ENCODE peak calls at places on chromosome 22, in nine cellular contexts. Z is GM23248, Q is fibroblast of lung, G is HepG2, Y is mammary epithelial cell, S is HCT116, J is DND-41, N is GM23338, P is OCI-LY7. O is an unnamed sample.

GRCh38 chr22:27210111-27210739 is 552.8 kb downstream of the MIAT start:
- DNase-seq in P (no peak), Z (no peak), Q (no peak), G (no peak), Y (no peak), S (no peak), J (no peak), N (no peak), O (no peak)

GRCh38 chr22:25564979-25565677 is 653 bp downstream of the GRK3 start:
- DNase-seq in Z (peak; percentile 42), J (peak; percentile 32), Q (peak; percentile 24), S (no peak), G (no peak), N (peak; percentile 91), Y (peak; percentile 41), P (peak; percentile 39), O (peak; percentile 27)

GRCh38 chr22:17087176-17088131 is 2.7 kb downstream of the IL17RA start:
- DNase-seq in Z (no peak), Y (no peak), S (no peak), J (peak; percentile 73), P (peak; percentile 87), G (no peak), Q (peak; percentile 77), N (no peak), O (no peak)

GRCh38 chr22:49847751-49848689 is 5.6 kb upstream of the ZBED4 start:
- DNase-seq in J (no peak), Q (no peak), Y (no peak), P (no peak), N (peak; percentile 58), S (no peak), G (no peak), Z (peak; percentile 36), O (no peak)

GRCh38 chr22:27851974-27852713 is 50.6 kb upstream of the MN1 start:
- DNase-seq in N (no peak), Q (no peak), S (no peak), G (peak; percentile 52), P (no peak), Z (peak; percentile 37), Y (no peak), J (no peak), O (no peak)

GRCh38 chr22:20401376-20402020 is 7.5 kb downstream of the ZNF74 start:
- DNase-seq in J (no peak), G (no peak), N (no peak), S (no peak), P (no peak), Q (no peak), Z (no peak), Y (no peak), O (no peak)

GRCh38 chr22:45284705-45285305 is at the start of gene UPK3A:
- DNase-seq in J (no peak), Q (no peak), G (no peak), Y (peak; percentile 32), S (peak; percentile 33), N (peak; percentile 92), Z (peak; percentile 28), P (no peak), O (peak; percentile 87)

GRCh38 chr22:20405931-20406685 is 12.2 kb downstream of the ZNF74 start:
- DNase-seq in J (no peak), S (no peak), Q (no peak), G (no peak), P (no peak), N (no peak), Y (no peak), Z (no peak), O (no peak)

GRCh38 chr22:41403532-41404318 is 22.0 kb downstream of the TEF start:
- DNase-seq in N (peak; percentile 95), Q (peak; percentile 70), P (peak; percentile 86), Y (peak; percentile 81), Z (peak; percentile 92), S (peak; percentile 81), J (peak; percentile 85), G (peak; percentile 76), O (peak; percentile 93)

GRCh38 chr22:49582171-49582570 is 245.5 kb downstream of the BRD1 start:
- DNase-seq in N (no peak), J (no peak), Z (no peak), P (no peak), Q (no peak), S (no peak), Y (no peak), G (no peak), O (no peak)

GRCh38 chr22:45919504-45920286 is 57.3 kb downstream of the WNT7B start:
- DNase-seq in P (no peak), N (no peak), S (no peak), Q (no peak), Z (no peak), G (no peak), Y (peak; percentile 39), J (no peak), O (no peak)

GRCh38 chr22:19817561-19818263 is 37.0 kb downstream of the GNB1L start:
- DNase-seq in S (no peak), G (no peak), Y (no peak), P (peak; percentile 24), Q (no peak), N (no peak), Z (no peak), J (no peak), O (no peak)

GRCh38 chr22:24492391-24492790 is 2.7 kb upstream of the UPB1 start:
- DNase-seq in Y (no peak), S (no peak), Z (no peak), J (no peak), Q (no peak), N (no peak), G (no peak), P (no peak), O (no peak)

GRCh38 chr22:24496234-24496633 is 1.1 kb downstream of the UPB1 start:
- DNase-seq in N (no peak), G (no peak), S (no peak), Y (no peak), J (no peak), Z (no peak), Q (no peak), P (no peak), O (no peak)

GRCh38 chr22:24495365-24495675 is 188 bp downstream of the UPB1 start:
- DNase-seq in P (no peak), G (no peak), Y (no peak), Z (no peak), J (no peak), N (no peak), S (no peak), Q (no peak), O (no peak)

GRCh38 chr22:24494535-24495364 is at the start of gene UPB1:
- DNase-seq in G (no peak), Q (no peak), N (peak; percentile 69), S (no peak), Y (no peak), Z (no peak), J (no peak), P (no peak), O (peak; percentile 41)

GRCh38 chr22:24494182-24494534 is 974 bp upstream of the UPB1 start:
- DNase-seq in G (no peak), Y (no peak), S (no peak), J (no peak), Q (no peak), Z (no peak), N (no peak), P (no peak), O (no peak)
- H3K4me3 ChIP-seq in G (peak overlapping the region; percentile 63), Y (no peak overlapping the region), S (no peak overlapping the region), J (no peak overlapping the region), Q (no peak overlapping the region), Z (peak overlapping the region; percentile 53), N (peak overlapping the region; percentile 67), P (no peak overlapping the region), O (peak overlapping the region; percentile 11)

GRCh38 chr22:31244044-31244942 is 32.2 kb downstream of the LIMK2 start:
- DNase-seq in Y (peak; percentile 58), N (peak; percentile 75), Q (peak; percentile 98), J (no peak), G (peak; percentile 43), Z (peak; percentile 97), P (no peak), S (peak; percentile 33), O (peak; percentile 63)
- H2AFZ ChIP-seq in Y (no peak overlapping the region), N (no peak overlapping the region), Q (no peak overlapping the region), J (no peak overlapping the region), G (no peak overlapping the region), Z (peak overlapping the region; percentile 43), P (no peak overlapping the region), S (no peak overlapping the region), O (no peak overlapping the region)

GRCh38 chr22:36253523-36254490 is 874 bp downstream of the APOL1 start:
- DNase-seq in G (no peak), Q (no peak), N (no peak), J (peak; percentile 36), S (no peak), P (no peak), Y (no peak), Z (peak; percentile 48), O (no peak)
- H3K4me2 ChIP-seq in G (peak overlapping the region; percentile 99), Q (peak overlapping the region; percentile 85), N (no peak overlapping the region), J (peak overlapping the region; percentile 91), S (no peak overlapping the region), P (peak overlapping the region; percentile 54), Y (no peak overlapping the region), Z (peak overlapping the region; percentile 99), O (peak overlapping the region; percentile 45)

GRCh38 chr22:35452351-35452781 is 52.4 kb downstream of the MCM5 start:
- DNase-seq in P (no peak), G (no peak), S (no peak), Z (no peak), Q (no peak), J (no peak), Y (no peak), N (no peak), O (no peak)

GRCh38 chr22:35452810-35453743 is 53.1 kb downstream of the MCM5 start:
- DNase-seq in J (no peak), Z (no peak), Y (no peak), N (no peak), S (no peak), Q (no peak), G (no peak), P (no peak), O (no peak)

GRCh38 chr22:35451602-35452001 is 51.7 kb downstream of the MCM5 start:
- DNase-seq in S (no peak), G (no peak), J (no peak), N (no peak), Z (no peak), Q (no peak), Y (no peak), P (no peak), O (no peak)

GRCh38 chr22:35449829-35450689 is 50.1 kb downstream of the MCM5 start:
- DNase-seq in J (no peak), N (no peak), Y (no peak), S (no peak), G (no peak), P (no peak), Z (no peak), Q (no peak), O (no peak)

DNA sequence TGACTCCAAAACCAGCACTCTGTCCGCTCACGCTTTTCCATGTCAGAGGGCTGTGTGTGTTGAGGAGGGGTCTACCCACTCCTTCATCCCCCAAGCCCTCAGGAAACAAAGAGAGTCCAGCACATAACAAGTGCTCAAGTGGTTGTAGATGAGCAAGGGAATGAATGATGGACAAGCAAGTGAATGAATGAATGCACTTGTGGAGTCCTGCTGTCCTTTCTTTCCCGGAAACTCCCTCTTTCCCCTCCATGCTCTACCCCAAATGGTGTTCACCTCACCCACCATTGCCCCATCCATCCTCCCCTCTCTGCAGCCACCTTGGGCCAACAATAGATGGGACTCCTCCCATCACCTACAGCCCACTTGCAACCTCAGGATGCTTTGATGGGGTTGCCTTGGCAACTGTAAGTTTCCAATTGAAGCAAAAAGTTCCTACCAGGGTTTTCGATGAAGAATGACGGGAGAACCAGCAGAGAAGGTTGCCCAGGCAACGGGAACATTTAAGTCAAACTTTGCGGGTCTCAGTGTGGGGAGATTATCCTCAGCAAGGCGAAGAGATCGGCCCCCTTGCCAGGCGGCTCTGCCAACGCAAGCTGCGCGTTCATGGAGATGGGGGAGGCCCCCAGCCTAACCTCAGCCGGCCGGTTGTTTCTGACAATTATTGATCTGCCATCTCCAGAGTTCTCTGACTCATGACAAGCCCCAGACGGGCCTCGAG is 51.0 kb downstream of the MCM5 start:
- DNase-seq in N (no peak), P (no peak), J (no peak), Z (no peak), G (no peak), Y (no peak), Q (no peak), S (no peak), O (no peak)
- H3K4me3 ChIP-seq in N (no peak overlapping the region), P (no peak overlapping the region), J (no peak overlapping the region), Z (no peak overlapping the region), G (no peak overlapping the region), Y (no peak overlapping the region), Q (no peak overlapping the region), S (no peak overlapping the region), O (no peak overlapping the region)

O was measured in hepatocyte.